ENCODE peak calls at places on chromosomes 1 and 21, in seven cellular contexts. One of them, this sample, is unnamed.

GRCh38 chr1:241827308-241827707 is 20.7 kb upstream of the EXO1 start:
- DNase-seq in HTR-8/SVneo: no peak
- DNase-seq in endothelial cell: no peak
- DNase-seq in mucosa of descending colon: no peak
- DNase-seq in stimulated activated naive CD8-positive, alpha-beta T cell treated with anti-CD3 and anti-CD28 coated beads, Interleukin-15, amount 100 ng/mL, for 72 hours: no peak
- DNase-seq in NCI-H2081 treated with DMSO at 0.1 percent for 48 hours: no peak
- DNase-seq in stimulated activated CD4-positive, alpha-beta T cell treated with anti-CD3 and anti-CD28 coated beads, Interleukin-12 subunit alpha, Interleukin-12 subunit beta, amount 100 ng/mL, for 4 hours: no peak
- DNase-seq in this sample: no peak

GRCh38 chr21:46297311-46298082 is 11.4 kb downstream of the YBEY start:
- DNase-seq in NCI-H2081 treated with DMSO at 0.1 percent for 48 hours: no peak
- DNase-seq in stimulated activated naive CD8-positive, alpha-beta T cell treated with anti-CD3 and anti-CD28 coated beads, Interleukin-15, amount 100 ng/mL, for 72 hours: no peak
- DNase-seq in endothelial cell: peak; percentile 33
- DNase-seq in stimulated activated CD4-positive, alpha-beta T cell treated with anti-CD3 and anti-CD28 coated beads, Interleukin-12 subunit alpha, Interleukin-12 subunit beta, amount 100 ng/mL, for 4 hours: no peak
- DNase-seq in mucosa of descending colon: no peak
- DNase-seq in HTR-8/SVneo: no peak
- DNase-seq in this sample: no peak

GRCh38 chr1:176802316-176802715 is 339.3 kb downstream of the PAPPA2 start:
- DNase-seq in stimulated activated naive CD8-positive, alpha-beta T cell treated with anti-CD3 and anti-CD28 coated beads, Interleukin-15, amount 100 ng/mL, for 72 hours: no peak
- DNase-seq in HTR-8/SVneo: no peak
- DNase-seq in NCI-H2081 treated with DMSO at 0.1 percent for 48 hours: no peak
- DNase-seq in mucosa of descending colon: no peak
- DNase-seq in stimulated activated CD4-positive, alpha-beta T cell treated with anti-CD3 and anti-CD28 coated beads, Interleukin-12 subunit alpha, Interleukin-12 subunit beta, amount 100 ng/mL, for 4 hours: no peak
- DNase-seq in endothelial cell: no peak
- DNase-seq in this sample: no peak

GRCh38 chr1:30538906-30539855 is 184.2 kb downstream of the MATN1 start:
- DNase-seq in HTR-8/SVneo: no peak
- DNase-seq in mucosa of descending colon: no peak
- DNase-seq in NCI-H2081 treated with DMSO at 0.1 percent for 48 hours: no peak
- DNase-seq in stimulated activated CD4-positive, alpha-beta T cell treated with anti-CD3 and anti-CD28 coated beads, Interleukin-12 subunit alpha, Interleukin-12 subunit beta, amount 100 ng/mL, for 4 hours: no peak
- DNase-seq in stimulated activated naive CD8-positive, alpha-beta T cell treated with anti-CD3 and anti-CD28 coated beads, Interleukin-15, amount 100 ng/mL, for 72 hours: no peak
- DNase-seq in endothelial cell: no peak
- DNase-seq in this sample: peak; percentile 44

GRCh38 chr1:2166254-2166653 is 28.3 kb downstream of the FAAP20 start:
- DNase-seq in stimulated activated CD4-positive, alpha-beta T cell treated with anti-CD3 and anti-CD28 coated beads, Interleukin-12 subunit alpha, Interleukin-12 subunit beta, amount 100 ng/mL, for 4 hours: no peak
- DNase-seq in NCI-H2081 treated with DMSO at 0.1 percent for 48 hours: no peak
- DNase-seq in stimulated activated naive CD8-positive, alpha-beta T cell treated with anti-CD3 and anti-CD28 coated beads, Interleukin-15, amount 100 ng/mL, for 72 hours: no peak
- DNase-seq in mucosa of descending colon: no peak
- DNase-seq in HTR-8/SVneo: no peak
- DNase-seq in endothelial cell: no peak
- DNase-seq in this sample: peak; percentile 48

GRCh38 chr1:109441105-109441504 is 14.9 kb upstream of the PSMA5 start:
- DNase-seq in stimulated activated CD4-positive, alpha-beta T cell treated with anti-CD3 and anti-CD28 coated beads, Interleukin-12 subunit alpha, Interleukin-12 subunit beta, amount 100 ng/mL, for 4 hours: no peak
- DNase-seq in mucosa of descending colon: no peak
- DNase-seq in stimulated activated naive CD8-positive, alpha-beta T cell treated with anti-CD3 and anti-CD28 coated beads, Interleukin-15, amount 100 ng/mL, for 72 hours: no peak
- DNase-seq in HTR-8/SVneo: no peak
- DNase-seq in NCI-H2081 treated with DMSO at 0.1 percent for 48 hours: no peak
- DNase-seq in endothelial cell: no peak
- DNase-seq in this sample: no peak

GRCh38 chr1:192524223-192524622 is 51.4 kb upstream of the RGS1 start:
- DNase-seq in HTR-8/SVneo: no peak
- DNase-seq in stimulated activated CD4-positive, alpha-beta T cell treated with anti-CD3 and anti-CD28 coated beads, Interleukin-12 subunit alpha, Interleukin-12 subunit beta, amount 100 ng/mL, for 4 hours: no peak
- DNase-seq in endothelial cell: no peak
- DNase-seq in NCI-H2081 treated with DMSO at 0.1 percent for 48 hours: no peak
- DNase-seq in mucosa of descending colon: no peak
- DNase-seq in stimulated activated naive CD8-positive, alpha-beta T cell treated with anti-CD3 and anti-CD28 coated beads, Interleukin-15, amount 100 ng/mL, for 72 hours: no peak
- DNase-seq in this sample: no peak

GRCh38 chr1:201516511-201517127 is 9.7 kb upstream of the CSRP1 start:
- DNase-seq in stimulated activated naive CD8-positive, alpha-beta T cell treated with anti-CD3 and anti-CD28 coated beads, Interleukin-15, amount 100 ng/mL, for 72 hours: no peak
- DNase-seq in NCI-H2081 treated with DMSO at 0.1 percent for 48 hours: no peak
- DNase-seq in HTR-8/SVneo: no peak
- DNase-seq in endothelial cell: no peak
- DNase-seq in mucosa of descending colon: no peak
- DNase-seq in stimulated activated CD4-positive, alpha-beta T cell treated with anti-CD3 and anti-CD28 coated beads, Interleukin-12 subunit alpha, Interleukin-12 subunit beta, amount 100 ng/mL, for 4 hours: no peak
- DNase-seq in this sample: no peak

GRCh38 chr1:155013632-155014031 is 11.0 kb downstream of the ZBTB7B start:
- DNase-seq in endothelial cell: no peak
- DNase-seq in mucosa of descending colon: peak; percentile 69
- DNase-seq in stimulated activated naive CD8-positive, alpha-beta T cell treated with anti-CD3 and anti-CD28 coated beads, Interleukin-15, amount 100 ng/mL, for 72 hours: no peak
- DNase-seq in stimulated activated CD4-positive, alpha-beta T cell treated with anti-CD3 and anti-CD28 coated beads, Interleukin-12 subunit alpha, Interleukin-12 subunit beta, amount 100 ng/mL, for 4 hours: no peak
- DNase-seq in HTR-8/SVneo: no peak
- DNase-seq in NCI-H2081 treated with DMSO at 0.1 percent for 48 hours: no peak
- DNase-seq in this sample: no peak

GRCh38 chr21:25732091-25732760 is 2.5 kb downstream of the ATP5PF start:
- DNase-seq in NCI-H2081 treated with DMSO at 0.1 percent for 48 hours: no peak
- DNase-seq in stimulated activated naive CD8-positive, alpha-beta T cell treated with anti-CD3 and anti-CD28 coated beads, Interleukin-15, amount 100 ng/mL, for 72 hours: no peak
- DNase-seq in mucosa of descending colon: no peak
- DNase-seq in stimulated activated CD4-positive, alpha-beta T cell treated with anti-CD3 and anti-CD28 coated beads, Interleukin-12 subunit alpha, Interleukin-12 subunit beta, amount 100 ng/mL, for 4 hours: no peak
- DNase-seq in HTR-8/SVneo: no peak
- DNase-seq in endothelial cell: no peak
- DNase-seq in this sample: no peak

GRCh38 chr1:210233216-210233494 is 559 bp downstream of the SERTAD4 start:
- DNase-seq in stimulated activated naive CD8-positive, alpha-beta T cell treated with anti-CD3 and anti-CD28 coated beads, Interleukin-15, amount 100 ng/mL, for 72 hours: peak; percentile 15
- DNase-seq in NCI-H2081 treated with DMSO at 0.1 percent for 48 hours: no peak
- DNase-seq in mucosa of descending colon: no peak
- DNase-seq in stimulated activated CD4-positive, alpha-beta T cell treated with anti-CD3 and anti-CD28 coated beads, Interleukin-12 subunit alpha, Interleukin-12 subunit beta, amount 100 ng/mL, for 4 hours: no peak
- DNase-seq in endothelial cell: peak; percentile 30
- DNase-seq in HTR-8/SVneo: no peak
- DNase-seq in this sample: peak; percentile 54

GRCh38 chr1:200837931-200838571 is 34.7 kb upstream of the GPR25 start:
- DNase-seq in mucosa of descending colon: no peak
- DNase-seq in endothelial cell: no peak
- DNase-seq in stimulated activated naive CD8-positive, alpha-beta T cell treated with anti-CD3 and anti-CD28 coated beads, Interleukin-15, amount 100 ng/mL, for 72 hours: no peak
- DNase-seq in NCI-H2081 treated with DMSO at 0.1 percent for 48 hours: no peak
- DNase-seq in HTR-8/SVneo: peak; percentile 9
- DNase-seq in stimulated activated CD4-positive, alpha-beta T cell treated with anti-CD3 and anti-CD28 coated beads, Interleukin-12 subunit alpha, Interleukin-12 subunit beta, amount 100 ng/mL, for 4 hours: no peak
- DNase-seq in this sample: no peak

GRCh38 chr1:47785561-47786271 is 211.5 kb downstream of the TRABD2B start:
- DNase-seq in stimulated activated naive CD8-positive, alpha-beta T cell treated with anti-CD3 and anti-CD28 coated beads, Interleukin-15, amount 100 ng/mL, for 72 hours: no peak
- DNase-seq in mucosa of descending colon: no peak
- DNase-seq in endothelial cell: peak; percentile 28
- DNase-seq in NCI-H2081 treated with DMSO at 0.1 percent for 48 hours: no peak
- DNase-seq in HTR-8/SVneo: no peak
- DNase-seq in stimulated activated CD4-positive, alpha-beta T cell treated with anti-CD3 and anti-CD28 coated beads, Interleukin-12 subunit alpha, Interleukin-12 subunit beta, amount 100 ng/mL, for 4 hours: no peak
- DNase-seq in this sample: peak; percentile 39

GRCh38 chr1:119646521-119647227 is 1.4 kb downstream of the ZNF697 start:
- DNase-seq in stimulated activated naive CD8-positive, alpha-beta T cell treated with anti-CD3 and anti-CD28 coated beads, Interleukin-15, amount 100 ng/mL, for 72 hours: no peak
- DNase-seq in NCI-H2081 treated with DMSO at 0.1 percent for 48 hours: no peak
- DNase-seq in stimulated activated CD4-positive, alpha-beta T cell treated with anti-CD3 and anti-CD28 coated beads, Interleukin-12 subunit alpha, Interleukin-12 subunit beta, amount 100 ng/mL, for 4 hours: no peak
- DNase-seq in HTR-8/SVneo: no peak
- DNase-seq in endothelial cell: no peak
- DNase-seq in mucosa of descending colon: no peak
- DNase-seq in this sample: no peak

GRCh38 chr1:158283965-158284364 is 5.8 kb upstream of the CD1C start:
- DNase-seq in NCI-H2081 treated with DMSO at 0.1 percent for 48 hours: no peak
- DNase-seq in HTR-8/SVneo: no peak
- DNase-seq in endothelial cell: no peak
- DNase-seq in mucosa of descending colon: no peak
- DNase-seq in stimulated activated CD4-positive, alpha-beta T cell treated with anti-CD3 and anti-CD28 coated beads, Interleukin-12 subunit alpha, Interleukin-12 subunit beta, amount 100 ng/mL, for 4 hours: no peak
- DNase-seq in stimulated activated naive CD8-positive, alpha-beta T cell treated with anti-CD3 and anti-CD28 coated beads, Interleukin-15, amount 100 ng/mL, for 72 hours: no peak
- DNase-seq in this sample: no peak

GRCh38 chr21:45680215-45680614 is 36.7 kb downstream of the PCBP3 start:
- DNase-seq in stimulated activated naive CD8-positive, alpha-beta T cell treated with anti-CD3 and anti-CD28 coated beads, Interleukin-15, amount 100 ng/mL, for 72 hours: no peak
- DNase-seq in endothelial cell: no peak
- DNase-seq in stimulated activated CD4-positive, alpha-beta T cell treated with anti-CD3 and anti-CD28 coated beads, Interleukin-12 subunit alpha, Interleukin-12 subunit beta, amount 100 ng/mL, for 4 hours: no peak
- DNase-seq in NCI-H2081 treated with DMSO at 0.1 percent for 48 hours: no peak
- DNase-seq in HTR-8/SVneo: no peak
- DNase-seq in mucosa of descending colon: no peak
- DNase-seq in this sample: no peak

GRCh38 chr1:30887485-30888315 is 20.9 kb downstream of the SDC3 start:
- DNase-seq in mucosa of descending colon: no peak
- DNase-seq in stimulated activated CD4-positive, alpha-beta T cell treated with anti-CD3 and anti-CD28 coated beads, Interleukin-12 subunit alpha, Interleukin-12 subunit beta, amount 100 ng/mL, for 4 hours: no peak
- DNase-seq in HTR-8/SVneo: no peak
- DNase-seq in NCI-H2081 treated with DMSO at 0.1 percent for 48 hours: no peak
- DNase-seq in endothelial cell: no peak
- DNase-seq in stimulated activated naive CD8-positive, alpha-beta T cell treated with anti-CD3 and anti-CD28 coated beads, Interleukin-15, amount 100 ng/mL, for 72 hours: no peak
- DNase-seq in this sample: no peak

GRCh38 chr21:30793581-30794314 is 19.3 kb downstream of the KRTAP8-1 start:
- DNase-seq in stimulated activated naive CD8-positive, alpha-beta T cell treated with anti-CD3 and anti-CD28 coated beads, Interleukin-15, amount 100 ng/mL, for 72 hours: no peak
- DNase-seq in stimulated activated CD4-positive, alpha-beta T cell treated with anti-CD3 and anti-CD28 coated beads, Interleukin-12 subunit alpha, Interleukin-12 subunit beta, amount 100 ng/mL, for 4 hours: no peak
- DNase-seq in HTR-8/SVneo: no peak
- DNase-seq in NCI-H2081 treated with DMSO at 0.1 percent for 48 hours: no peak
- DNase-seq in endothelial cell: no peak
- DNase-seq in mucosa of descending colon: no peak
- DNase-seq in this sample: no peak

GRCh38 chr1:228318823-228319241 is 87.8 kb downstream of the TRIM11 start:
- DNase-seq in NCI-H2081 treated with DMSO at 0.1 percent for 48 hours: no peak
- DNase-seq in mucosa of descending colon: no peak
- DNase-seq in HTR-8/SVneo: no peak
- DNase-seq in stimulated activated CD4-positive, alpha-beta T cell treated with anti-CD3 and anti-CD28 coated beads, Interleukin-12 subunit alpha, Interleukin-12 subunit beta, amount 100 ng/mL, for 4 hours: no peak
- DNase-seq in stimulated activated naive CD8-positive, alpha-beta T cell treated with anti-CD3 and anti-CD28 coated beads, Interleukin-15, amount 100 ng/mL, for 72 hours: no peak
- DNase-seq in endothelial cell: no peak
- DNase-seq in this sample: no peak

GRCh38 chr1:22111620-22112019 is 31.3 kb downstream of the WNT4 start:
- DNase-seq in endothelial cell: no peak
- DNase-seq in stimulated activated naive CD8-positive, alpha-beta T cell treated with anti-CD3 and anti-CD28 coated beads, Interleukin-15, amount 100 ng/mL, for 72 hours: no peak
- DNase-seq in mucosa of descending colon: no peak
- DNase-seq in NCI-H2081 treated with DMSO at 0.1 percent for 48 hours: no peak
- DNase-seq in HTR-8/SVneo: no peak
- DNase-seq in stimulated activated CD4-positive, alpha-beta T cell treated with anti-CD3 and anti-CD28 coated beads, Interleukin-12 subunit alpha, Interleukin-12 subunit beta, amount 100 ng/mL, for 4 hours: no peak
- DNase-seq in this sample: no peak

GRCh38 chr21:41583274-41583790 is 75.4 kb upstream of the TMPRSS2 start:
- DNase-seq in stimulated activated CD4-positive, alpha-beta T cell treated with anti-CD3 and anti-CD28 coated beads, Interleukin-12 subunit alpha, Interleukin-12 subunit beta, amount 100 ng/mL, for 4 hours: no peak
- DNase-seq in endothelial cell: no peak
- DNase-seq in NCI-H2081 treated with DMSO at 0.1 percent for 48 hours: no peak
- DNase-seq in HTR-8/SVneo: no peak
- DNase-seq in stimulated activated naive CD8-positive, alpha-beta T cell treated with anti-CD3 and anti-CD28 coated beads, Interleukin-15, amount 100 ng/mL, for 72 hours: no peak
- DNase-seq in mucosa of descending colon: no peak
- DNase-seq in this sample: no peak

GRCh38 chr1:190067592-190067991 is 410.1 kb downstream of the BRINP3 start:
- DNase-seq in stimulated activated CD4-positive, alpha-beta T cell treated with anti-CD3 and anti-CD28 coated beads, Interleukin-12 subunit alpha, Interleukin-12 subunit beta, amount 100 ng/mL, for 4 hours: no peak
- DNase-seq in HTR-8/SVneo: peak; percentile 2
- DNase-seq in endothelial cell: no peak
- DNase-seq in stimulated activated naive CD8-positive, alpha-beta T cell treated with anti-CD3 and anti-CD28 coated beads, Interleukin-15, amount 100 ng/mL, for 72 hours: no peak
- DNase-seq in NCI-H2081 treated with DMSO at 0.1 percent for 48 hours: no peak
- DNase-seq in mucosa of descending colon: no peak
- DNase-seq in this sample: no peak

GRCh38 chr1:7726623-7727022 is 44.5 kb upstream of the VAMP3 start:
- DNase-seq in endothelial cell: no peak
- DNase-seq in mucosa of descending colon: no peak
- DNase-seq in stimulated activated naive CD8-positive, alpha-beta T cell treated with anti-CD3 and anti-CD28 coated beads, Interleukin-15, amount 100 ng/mL, for 72 hours: no peak
- DNase-seq in stimulated activated CD4-positive, alpha-beta T cell treated with anti-CD3 and anti-CD28 coated beads, Interleukin-12 subunit alpha, Interleukin-12 subunit beta, amount 100 ng/mL, for 4 hours: no peak
- DNase-seq in HTR-8/SVneo: no peak
- DNase-seq in NCI-H2081 treated with DMSO at 0.1 percent for 48 hours: no peak
- DNase-seq in this sample: no peak

GRCh38 chr1:114345930-114346479 is 165.0 kb downstream of the TRIM33 start:
- DNase-seq in NCI-H2081 treated with DMSO at 0.1 percent for 48 hours: no peak
- DNase-seq in HTR-8/SVneo: no peak
- DNase-seq in stimulated activated CD4-positive, alpha-beta T cell treated with anti-CD3 and anti-CD28 coated beads, Interleukin-12 subunit alpha, Interleukin-12 subunit beta, amount 100 ng/mL, for 4 hours: peak; percentile 5
- DNase-seq in stimulated activated naive CD8-positive, alpha-beta T cell treated with anti-CD3 and anti-CD28 coated beads, Interleukin-15, amount 100 ng/mL, for 72 hours: no peak
- DNase-seq in endothelial cell: peak; percentile 13
- DNase-seq in mucosa of descending colon: peak; percentile 51
- DNase-seq in this sample: peak; percentile 30

GRCh38 chr21:45330075-45330781 is 42.5 kb upstream of the POFUT2 start:
- DNase-seq in HTR-8/SVneo: peak; percentile 87
- DNase-seq in NCI-H2081 treated with DMSO at 0.1 percent for 48 hours: no peak
- DNase-seq in stimulated activated CD4-positive, alpha-beta T cell treated with anti-CD3 and anti-CD28 coated beads, Interleukin-12 subunit alpha, Interleukin-12 subunit beta, amount 100 ng/mL, for 4 hours: no peak
- DNase-seq in endothelial cell: no peak
- DNase-seq in stimulated activated naive CD8-positive, alpha-beta T cell treated with anti-CD3 and anti-CD28 coated beads, Interleukin-15, amount 100 ng/mL, for 72 hours: no peak
- DNase-seq in mucosa of descending colon: peak; percentile 53
- DNase-seq in this sample: no peak

GRCh38 chr1:8315573-8316475 is 2.1 kb upstream of the SLC45A1 start:
- DNase-seq in mucosa of descending colon: no peak
- DNase-seq in stimulated activated naive CD8-positive, alpha-beta T cell treated with anti-CD3 and anti-CD28 coated beads, Interleukin-15, amount 100 ng/mL, for 72 hours: no peak
- DNase-seq in HTR-8/SVneo: no peak
- DNase-seq in stimulated activated CD4-positive, alpha-beta T cell treated with anti-CD3 and anti-CD28 coated beads, Interleukin-12 subunit alpha, Interleukin-12 subunit beta, amount 100 ng/mL, for 4 hours: no peak
- DNase-seq in endothelial cell: no peak
- DNase-seq in NCI-H2081 treated with DMSO at 0.1 percent for 48 hours: no peak
- DNase-seq in this sample: no peak

GRCh38 chr1:192967901-192968300 is 91.3 kb downstream of the UCHL5 start:
- DNase-seq in endothelial cell: no peak
- DNase-seq in NCI-H2081 treated with DMSO at 0.1 percent for 48 hours: no peak
- DNase-seq in stimulated activated naive CD8-positive, alpha-beta T cell treated with anti-CD3 and anti-CD28 coated beads, Interleukin-15, amount 100 ng/mL, for 72 hours: no peak
- DNase-seq in HTR-8/SVneo: no peak
- DNase-seq in stimulated activated CD4-positive, alpha-beta T cell treated with anti-CD3 and anti-CD28 coated beads, Interleukin-12 subunit alpha, Interleukin-12 subunit beta, amount 100 ng/mL, for 4 hours: no peak
- DNase-seq in mucosa of descending colon: no peak
- DNase-seq in this sample: no peak

GRCh38 chr21:45791562-45792418 is 148.3 kb downstream of the PCBP3 start:
- DNase-seq in endothelial cell: no peak
- DNase-seq in stimulated activated naive CD8-positive, alpha-beta T cell treated with anti-CD3 and anti-CD28 coated beads, Interleukin-15, amount 100 ng/mL, for 72 hours: no peak
- DNase-seq in mucosa of descending colon: no peak
- DNase-seq in HTR-8/SVneo: no peak
- DNase-seq in NCI-H2081 treated with DMSO at 0.1 percent for 48 hours: no peak
- DNase-seq in stimulated activated CD4-positive, alpha-beta T cell treated with anti-CD3 and anti-CD28 coated beads, Interleukin-12 subunit alpha, Interleukin-12 subunit beta, amount 100 ng/mL, for 4 hours: no peak
- DNase-seq in this sample: no peak

GRCh38 chr1:32753532-32754281 is 51.1 kb upstream of the SYNC start:
- DNase-seq in stimulated activated naive CD8-positive, alpha-beta T cell treated with anti-CD3 and anti-CD28 coated beads, Interleukin-15, amount 100 ng/mL, for 72 hours: peak; percentile 60
- DNase-seq in NCI-H2081 treated with DMSO at 0.1 percent for 48 hours: no peak
- DNase-seq in endothelial cell: peak; percentile 87
- DNase-seq in mucosa of descending colon: peak; percentile 83
- DNase-seq in HTR-8/SVneo: peak; percentile 86
- DNase-seq in stimulated activated CD4-positive, alpha-beta T cell treated with anti-CD3 and anti-CD28 coated beads, Interleukin-12 subunit alpha, Interleukin-12 subunit beta, amount 100 ng/mL, for 4 hours: peak; percentile 65
- DNase-seq in this sample: peak; percentile 90

GRCh38 chr1:1132042-1132927 is 16.4 kb upstream of the C1orf159 start:
- DNase-seq in HTR-8/SVneo: no peak
- DNase-seq in endothelial cell: no peak
- DNase-seq in NCI-H2081 treated with DMSO at 0.1 percent for 48 hours: no peak
- DNase-seq in stimulated activated CD4-positive, alpha-beta T cell treated with anti-CD3 and anti-CD28 coated beads, Interleukin-12 subunit alpha, Interleukin-12 subunit beta, amount 100 ng/mL, for 4 hours: no peak
- DNase-seq in stimulated activated naive CD8-positive, alpha-beta T cell treated with anti-CD3 and anti-CD28 coated beads, Interleukin-15, amount 100 ng/mL, for 72 hours: no peak
- DNase-seq in mucosa of descending colon: peak; percentile 69
- DNase-seq in this sample: no peak

GRCh38 chr1:33634143-33634542 is 161.7 kb downstream of the ZSCAN20 start:
- DNase-seq in mucosa of descending colon: no peak
- DNase-seq in endothelial cell: no peak
- DNase-seq in HTR-8/SVneo: no peak
- DNase-seq in stimulated activated CD4-positive, alpha-beta T cell treated with anti-CD3 and anti-CD28 coated beads, Interleukin-12 subunit alpha, Interleukin-12 subunit beta, amount 100 ng/mL, for 4 hours: no peak
- DNase-seq in NCI-H2081 treated with DMSO at 0.1 percent for 48 hours: no peak
- DNase-seq in stimulated activated naive CD8-positive, alpha-beta T cell treated with anti-CD3 and anti-CD28 coated beads, Interleukin-15, amount 100 ng/mL, for 72 hours: no peak
- DNase-seq in this sample: no peak

GRCh38 chr1:211541715-211542477 is 37.1 kb downstream of the SLC30A1 start:
- DNase-seq in mucosa of descending colon: no peak
- DNase-seq in NCI-H2081 treated with DMSO at 0.1 percent for 48 hours: no peak
- DNase-seq in endothelial cell: no peak
- DNase-seq in stimulated activated naive CD8-positive, alpha-beta T cell treated with anti-CD3 and anti-CD28 coated beads, Interleukin-15, amount 100 ng/mL, for 72 hours: no peak
- DNase-seq in stimulated activated CD4-positive, alpha-beta T cell treated with anti-CD3 and anti-CD28 coated beads, Interleukin-12 subunit alpha, Interleukin-12 subunit beta, amount 100 ng/mL, for 4 hours: no peak
- DNase-seq in HTR-8/SVneo: no peak
- DNase-seq in this sample: no peak

GRCh38 chr1:181113061-181113695 is 24.7 kb downstream of the IER5 start:
- DNase-seq in stimulated activated CD4-positive, alpha-beta T cell treated with anti-CD3 and anti-CD28 coated beads, Interleukin-12 subunit alpha, Interleukin-12 subunit beta, amount 100 ng/mL, for 4 hours: no peak
- DNase-seq in HTR-8/SVneo: no peak
- DNase-seq in mucosa of descending colon: no peak
- DNase-seq in NCI-H2081 treated with DMSO at 0.1 percent for 48 hours: no peak
- DNase-seq in stimulated activated naive CD8-positive, alpha-beta T cell treated with anti-CD3 and anti-CD28 coated beads, Interleukin-15, amount 100 ng/mL, for 72 hours: no peak
- DNase-seq in endothelial cell: no peak
- DNase-seq in this sample: no peak

GRCh38 chr1:234675561-234675960 is 65.6 kb upstream of the IRF2BP2 start:
- DNase-seq in NCI-H2081 treated with DMSO at 0.1 percent for 48 hours: no peak
- DNase-seq in stimulated activated naive CD8-positive, alpha-beta T cell treated with anti-CD3 and anti-CD28 coated beads, Interleukin-15, amount 100 ng/mL, for 72 hours: no peak
- DNase-seq in endothelial cell: no peak
- DNase-seq in stimulated activated CD4-positive, alpha-beta T cell treated with anti-CD3 and anti-CD28 coated beads, Interleukin-12 subunit alpha, Interleukin-12 subunit beta, amount 100 ng/mL, for 4 hours: no peak
- DNase-seq in HTR-8/SVneo: no peak
- DNase-seq in mucosa of descending colon: no peak
- DNase-seq in this sample: no peak

GRCh38 chr1:37461698-37462436 is 12.5 kb upstream of the ZC3H12A start:
- DNase-seq in stimulated activated naive CD8-positive, alpha-beta T cell treated with anti-CD3 and anti-CD28 coated beads, Interleukin-15, amount 100 ng/mL, for 72 hours: no peak
- DNase-seq in NCI-H2081 treated with DMSO at 0.1 percent for 48 hours: no peak
- DNase-seq in mucosa of descending colon: no peak
- DNase-seq in HTR-8/SVneo: no peak
- DNase-seq in stimulated activated CD4-positive, alpha-beta T cell treated with anti-CD3 and anti-CD28 coated beads, Interleukin-12 subunit alpha, Interleukin-12 subunit beta, amount 100 ng/mL, for 4 hours: no peak
- DNase-seq in endothelial cell: no peak
- DNase-seq in this sample: no peak

GRCh38 chr1:102872097-102872496 is 236.2 kb downstream of the COL11A1 start:
- DNase-seq in stimulated activated naive CD8-positive, alpha-beta T cell treated with anti-CD3 and anti-CD28 coated beads, Interleukin-15, amount 100 ng/mL, for 72 hours: no peak
- DNase-seq in NCI-H2081 treated with DMSO at 0.1 percent for 48 hours: no peak
- DNase-seq in mucosa of descending colon: no peak
- DNase-seq in HTR-8/SVneo: no peak
- DNase-seq in endothelial cell: no peak
- DNase-seq in stimulated activated CD4-positive, alpha-beta T cell treated with anti-CD3 and anti-CD28 coated beads, Interleukin-12 subunit alpha, Interleukin-12 subunit beta, amount 100 ng/mL, for 4 hours: no peak
- DNase-seq in this sample: no peak

This sample was measured in glutamatergic neuron.